ENCODE peak calls at places on chromosome 16, in ten cellular contexts. R is esophagus squamous epithelium, G is PC-9, D is IMR-90, S is heart left ventricle, N is heart right ventricle, J is A673, W is SJCRH30, Y is HepG2, B is DND-41. L is an unnamed sample.

GRCh38 chr16:76946879-76947278 is 244.1 kb upstream of the MON1B start:
- DNase-seq in G (no peak), N (no peak), R (no peak), S (no peak), W (no peak), Y (peak), J (peak), D (peak), B (no peak), L (no peak)

GRCh38 chr16:48503779-48504178 is 106.2 kb downstream of the N4BP1 start:
- DNase-seq in N (peak), J (peak), B (no peak), G (no peak), D (peak), W (no peak), S (peak), R (no peak), Y (no peak), L (peak)

GRCh38 chr16:71357681-71358080 is 842 bp upstream of the CALB2 start:
- DNase-seq in S (no peak), G (peak), J (peak), D (no peak), W (no peak), B (no peak), Y (no peak), R (no peak), N (no peak), L (no peak)

GRCh38 chr16:30947533-30948086 is 1.3 kb upstream of the ORAI3 start:
- DNase-seq in N (no peak), S (no peak), D (no peak), Y (no peak), G (no peak), W (no peak), J (no peak), R (no peak), B (no peak), L (peak)

GRCh38 chr16:88900653-88901052 is 34.2 kb upstream of the PABPN1L start:
- DNase-seq in D (no peak), N (no peak), R (no peak), B (no peak), W (no peak), J (no peak), Y (no peak), S (no peak), G (no peak), L (no peak)

GRCh38 chr16:19872935-19873334 is 11.7 kb downstream of the GPRC5B start:
- DNase-seq in D (no peak), G (no peak), B (no peak), S (no peak), W (no peak), N (no peak), Y (no peak), J (no peak), R (no peak), L (no peak)

GRCh38 chr16:81866820-81867440 is 87.8 kb downstream of the PLCG2 start:
- DNase-seq in Y (no peak), R (no peak), D (no peak), G (peak), W (no peak), J (no peak), B (no peak), S (peak), N (peak), L (no peak)

GRCh38 chr16:47713225-47713595 is 252.1 kb downstream of the PHKB start:
- DNase-seq in R (no peak), W (peak), G (peak), S (no peak), Y (peak), D (peak), N (no peak), B (no peak), J (no peak), L (no peak)

GRCh38 chr16:14003119-14003570 is 68.0 kb upstream of the MRTFB start:
- DNase-seq in G (peak), R (no peak), W (peak), D (peak), Y (no peak), B (no peak), J (peak), N (peak), S (peak), L (peak)

GRCh38 chr16:56029026-56029425 is 153.9 kb upstream of the CES5A start:
- DNase-seq in N (no peak), J (no peak), W (no peak), S (no peak), G (no peak), B (no peak), Y (no peak), D (no peak), R (no peak), L (no peak)

GRCh38 chr16:52553322-52553721 is 6.4 kb upstream of the TOX3 start:
- DNase-seq in N (no peak), J (no peak), S (no peak), R (no peak), G (no peak), B (no peak), Y (no peak), W (no peak), D (no peak), L (no peak)

GRCh38 chr16:14300631-14301149 is 229.6 kb downstream of the MRTFB start:
- DNase-seq in J (peak), G (peak), B (peak), N (peak), S (peak), D (peak), Y (peak), R (no peak), W (peak), L (peak)

GRCh38 chr16:1610841-1611653 is 825 bp downstream of the IFT140 start:
- DNase-seq in G (no peak), Y (no peak), D (no peak), S (no peak), R (no peak), W (no peak), N (no peak), J (no peak), B (no peak), L (no peak)

GRCh38 chr16:74565378-74565777 is 41.5 kb downstream of the GLG1 start:
- DNase-seq in G (no peak), S (no peak), W (no peak), R (no peak), B (no peak), Y (no peak), D (no peak), N (no peak), J (peak), L (no peak)

GRCh38 chr16:31179153-31179746 is 689 bp upstream of the FUS start:
- DNase-seq in R (no peak), B (no peak), N (peak), Y (no peak), W (no peak), D (no peak), J (no peak), G (no peak), S (no peak), L (no peak)

GRCh38 chr16:80924372-80924978 is 82.2 kb downstream of the CMC2 start:
- DNase-seq in B (peak), D (peak), Y (peak), R (no peak), G (peak), J (peak), N (peak), W (peak), S (peak), L (no peak)

GRCh38 chr16:23640669-23640958 is 496 bp downstream of the PALB2 start:
- DNase-seq in S (no peak), G (no peak), J (peak), R (no peak), B (peak), W (no peak), N (no peak), Y (no peak), D (no peak), L (no peak)

GRCh38 chr16:88558457-88559442 is 11.5 kb upstream of the ZC3H18 start:
- DNase-seq in R (no peak), W (peak), N (peak), G (peak), D (peak), B (no peak), Y (peak), J (peak), S (peak), L (peak)

GRCh38 chr16:13436641-13437423 is 483.1 kb upstream of the ERCC4 start:
- DNase-seq in R (no peak), D (no peak), B (no peak), S (no peak), Y (peak), G (peak), J (no peak), W (no peak), N (no peak), L (no peak)

GRCh38 chr16:566475-567361 is at the start of gene NHLRC4:
- DNase-seq in W (peak), D (peak), G (no peak), N (peak), B (peak), Y (peak), R (no peak), J (peak), S (peak), L (no peak)

GRCh38 chr16:80570106-80570478 is 29.3 kb downstream of the DYNLRB2 start:
- DNase-seq in G (no peak), D (peak), W (no peak), Y (no peak), S (no peak), R (no peak), J (no peak), B (no peak), N (no peak), L (no peak)

GRCh38 chr16:1378087-1378803 is 26.5 kb downstream of the GNPTG start:
- DNase-seq in J (peak), N (no peak), W (no peak), Y (no peak), R (no peak), G (no peak), B (no peak), D (no peak), S (no peak), L (no peak)

GRCh38 chr16:71474864-71475263 is 12.8 kb upstream of the ZNF23 start:
- DNase-seq in N (no peak), R (no peak), Y (no peak), D (peak), G (no peak), B (no peak), W (no peak), S (no peak), J (no peak), L (no peak)

GRCh38 chr16:86834451-86835035 is 256.2 kb downstream of the FOXL1 start:
- DNase-seq in G (no peak), D (peak), R (no peak), J (peak), W (peak), Y (no peak), B (no peak), N (no peak), S (no peak), L (peak)

GRCh38 chr16:27066655-27067054 is at the start of gene C16orf82:
- DNase-seq in G (no peak), W (no peak), D (no peak), N (no peak), R (no peak), J (no peak), Y (no peak), S (no peak), B (no peak), L (no peak)

GRCh38 chr16:30166202-30166902 is 17.1 kb upstream of the CORO1A start:
- DNase-seq in Y (no peak), S (no peak), J (no peak), B (peak), N (no peak), W (no peak), G (no peak), D (no peak), R (no peak), L (no peak)

GRCh38 chr16:31451681-31452351 is 7.5 kb upstream of the ARMC5 start:
- DNase-seq in D (peak), G (peak), B (no peak), S (no peak), W (peak), N (peak), J (peak), R (no peak), Y (peak), L (no peak)

DNA sequence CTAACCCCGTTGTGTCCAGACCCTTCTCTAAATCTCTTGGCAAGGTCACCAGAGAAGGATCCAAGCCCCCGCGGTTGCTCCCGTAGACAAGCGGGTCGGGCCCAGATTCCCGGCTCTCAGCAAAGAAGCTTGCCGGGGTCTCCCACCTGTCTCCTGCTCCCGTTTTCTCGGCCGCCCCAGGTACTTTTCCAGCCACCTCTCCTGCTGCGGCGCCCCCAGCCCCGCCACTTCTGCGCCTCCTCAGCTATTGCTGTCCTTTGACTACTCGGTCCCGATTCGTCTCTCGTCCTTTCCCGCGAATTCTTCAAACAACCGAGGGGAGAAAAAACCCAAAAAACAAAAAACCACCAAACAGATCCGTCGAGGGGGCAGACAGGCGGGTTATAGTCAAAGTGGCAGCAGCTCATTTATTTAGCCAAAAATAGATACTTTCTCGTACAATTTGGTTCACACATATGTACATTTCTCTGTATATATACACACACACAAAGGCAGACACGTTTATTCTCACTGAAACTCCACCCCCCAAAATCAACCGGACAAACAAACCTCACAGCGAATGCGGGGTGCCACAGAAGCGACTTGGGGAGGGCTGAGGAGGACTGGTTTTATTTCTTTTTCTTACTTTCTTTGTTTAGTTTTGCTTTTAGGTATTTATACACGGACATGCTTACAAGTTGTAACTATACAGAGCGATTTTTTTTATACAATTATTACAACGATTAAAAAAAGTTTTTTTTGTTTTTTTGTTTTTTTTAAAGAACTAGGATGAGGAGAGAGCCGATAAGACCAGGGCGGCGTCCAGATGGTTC is 3.5 kb downstream of the IRX3 start:
- DNase-seq in G (no peak), N (no peak), W (no peak), R (no peak), J (no peak), Y (no peak), D (no peak), S (no peak), B (peak), L (no peak)
- H3K27ac ChIP-seq in G (peak), N (peak), W (no peak), R (peak), J (no peak), Y (no peak), D (no peak), S (peak), B (peak), L (no peak)

DNA sequence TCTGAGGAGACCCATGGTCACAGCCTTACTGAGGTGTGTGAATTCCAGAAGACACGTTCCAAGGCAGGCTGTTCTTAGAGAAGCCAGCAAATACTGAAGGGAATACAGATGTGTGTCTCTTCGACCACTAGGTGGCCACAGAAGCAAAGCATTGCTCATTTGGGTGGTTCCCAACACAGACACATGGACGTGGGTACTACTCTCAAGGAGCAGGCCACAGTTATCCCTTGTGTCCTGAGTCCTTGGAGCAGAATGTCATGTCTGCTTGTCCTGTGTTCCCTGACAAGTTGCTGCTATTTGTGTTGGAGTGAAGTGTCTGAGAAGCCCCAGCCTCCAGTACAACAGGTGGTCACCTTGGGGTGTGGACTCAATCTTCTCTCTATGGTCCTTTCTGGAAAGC is 30.3 kb downstream of the HMOX2 start:
- DNase-seq in D (peak), R (no peak), J (peak), G (peak), S (no peak), Y (peak), W (peak), N (peak), B (peak), L (peak)
- H3K27ac ChIP-seq in D (no peak), R (peak), J (no peak), G (no peak), S (no peak), Y (no peak), W (no peak), N (peak), B (no peak), L (no peak)

GRCh38 chr16:4207229-4207628 is 34.7 kb downstream of the SRL start:
- DNase-seq in J (no peak), N (no peak), G (no peak), W (no peak), D (no peak), R (no peak), S (no peak), Y (no peak), B (no peak), L (no peak)
- H3K27ac ChIP-seq in J (no peak), N (peak), G (no peak), W (no peak), D (no peak), R (no peak), S (peak), Y (no peak), B (no peak), L (no peak)

GRCh38 chr16:17463335-17463734 is 7.4 kb downstream of the XYLT1 start:
- DNase-seq in R (no peak), G (no peak), Y (no peak), B (no peak), N (no peak), W (no peak), J (no peak), S (no peak), D (no peak), L (no peak)
- H3K27ac ChIP-seq in R (no peak), G (no peak), Y (no peak), B (no peak), N (no peak), W (no peak), J (no peak), S (no peak), D (no peak), L (no peak)

DNA sequence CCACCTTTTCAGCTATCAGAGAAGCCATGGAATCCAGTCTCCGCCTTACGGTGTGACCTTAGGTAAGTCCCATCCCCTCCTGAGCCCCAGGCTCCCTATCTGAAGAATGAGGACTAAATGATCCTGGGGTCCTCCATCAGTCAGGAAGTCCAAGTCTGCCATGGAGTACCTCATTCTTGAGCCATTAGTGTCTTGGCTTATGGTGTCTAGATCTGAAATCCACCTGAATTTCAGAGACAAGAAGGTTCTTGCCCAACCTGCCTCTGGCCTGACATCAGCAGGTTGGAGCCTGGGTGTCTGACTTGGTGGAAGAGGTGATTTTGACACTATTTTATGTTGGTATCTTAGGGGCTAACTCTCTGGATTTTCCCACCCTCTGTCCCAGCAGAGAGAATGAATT is 47.1 kb downstream of the CNGB1 start:
- DNase-seq in N (no peak), S (no peak), Y (no peak), B (no peak), W (no peak), D (no peak), R (no peak), G (no peak), J (no peak), L (no peak)
- H3K27ac ChIP-seq in N (no peak), S (no peak), Y (no peak), B (no peak), W (no peak), D (no peak), R (no peak), G (no peak), J (no peak), L (no peak)

DNA sequence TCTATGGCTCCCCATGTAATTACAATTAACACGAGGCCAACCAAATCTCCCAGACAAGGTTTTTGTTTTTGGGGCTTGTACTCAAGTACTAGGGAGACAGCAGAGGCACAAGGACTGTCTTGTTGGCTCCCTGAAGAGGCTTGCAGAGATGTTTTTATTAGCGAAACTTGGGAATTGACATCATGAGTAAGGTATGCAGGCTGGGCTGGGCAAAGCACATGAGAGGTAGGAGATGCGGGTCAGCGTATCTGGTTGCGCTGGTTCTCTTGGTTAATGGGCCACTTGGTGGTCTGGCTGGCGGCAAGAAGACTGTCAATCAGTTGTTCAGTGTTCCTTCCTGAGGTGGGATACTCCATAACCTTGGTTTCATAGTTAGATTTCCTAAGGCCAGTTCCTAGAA is 28.9 kb downstream of the LCMT1 start:
- DNase-seq in N (no peak), G (no peak), D (peak), B (no peak), J (no peak), R (no peak), S (no peak), Y (no peak), W (no peak), L (no peak)
- H3K27ac ChIP-seq in N (no peak), G (no peak), D (no peak), B (no peak), J (no peak), R (no peak), S (no peak), Y (no peak), W (no peak), L (no peak)

DNA sequence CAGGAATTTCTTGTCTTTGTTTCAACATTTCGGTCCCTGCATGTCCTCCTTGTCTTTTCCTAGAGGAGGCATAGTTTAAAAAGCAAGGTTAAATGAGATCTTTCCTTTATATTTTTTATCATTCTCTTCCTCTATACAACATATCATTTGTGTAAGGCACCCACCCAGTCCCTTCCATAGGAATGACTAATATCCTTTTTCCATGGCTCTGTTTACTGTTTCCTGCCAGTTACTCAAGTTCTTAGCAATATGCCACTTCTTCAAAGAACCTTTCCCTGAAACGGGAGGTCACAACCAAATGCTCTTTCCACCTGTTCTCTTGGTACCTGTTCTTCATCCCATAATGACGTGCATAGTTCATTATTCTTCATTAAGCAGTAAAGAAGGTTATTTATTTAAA is 1237.1 kb upstream of the GOT2 start:
- DNase-seq in D (no peak), R (no peak), J (no peak), W (no peak), G (no peak), N (no peak), B (no peak), S (no peak), Y (no peak), L (no peak)
- H3K27ac ChIP-seq in D (no peak), R (no peak), J (no peak), W (no peak), G (no peak), N (no peak), B (no peak), S (no peak), Y (no peak), L (no peak)

GRCh38 chr16:67444259-67445125 is 13.6 kb downstream of the HSD11B2 start:
- DNase-seq in B (no peak), N (no peak), G (no peak), R (no peak), Y (no peak), D (no peak), J (no peak), S (no peak), W (no peak), L (no peak)

GRCh38 chr16:67443299-67443698 is 12.4 kb downstream of the HSD11B2 start:
- DNase-seq in W (no peak), Y (no peak), B (no peak), R (no peak), S (no peak), N (peak), D (no peak), J (no peak), G (no peak), L (peak)

GRCh38 chr16:67441289-67441753 is 10.4 kb downstream of the HSD11B2 start:
- DNase-seq in G (peak), J (no peak), S (no peak), Y (no peak), W (no peak), N (peak), R (no peak), B (no peak), D (no peak), L (peak)

GRCh38 chr16:67441907-67442306 is 11.0 kb downstream of the HSD11B2 start:
- DNase-seq in Y (no peak), S (no peak), R (no peak), N (no peak), W (no peak), B (no peak), D (peak), J (no peak), G (no peak), L (no peak)

GRCh38 chr16:67442581-67443255 is 11.8 kb downstream of the HSD11B2 start:
- DNase-seq in B (no peak), J (no peak), Y (no peak), D (no peak), W (no peak), G (no peak), R (no peak), N (no peak), S (no peak), L (no peak)
- H3K27ac ChIP-seq in B (no peak), J (no peak), Y (no peak), D (no peak), W (no peak), G (no peak), R (no peak), N (peak), S (peak), L (no peak)

L was measured in aorta.